ENCODE peak calls at places on chromosomes 1 and 21, in nine cellular contexts. D is AG04450, M is GM12864, C is uterus, R is fibroblast of lung, J is brain microvascular endothelial cell, H is OCI-LY7, I is AG10803, Z is GM23338. P is an unnamed sample.

GRCh38 chr1:43812579-43812978 is 105.2 kb downstream of the ST3GAL3 start:
- DNase-seq in M (no peak), Z (no peak), D (no peak), C (no peak), I (no peak), H (no peak), J (no peak), R (no peak), P (no peak)

GRCh38 chr1:78351551-78352216 is 139.1 kb upstream of the PTGFR start:
- DNase-seq in C (no peak), R (no peak), J (no peak), H (no peak), M (no peak), I (peak; percentile 15), Z (no peak), D (no peak), P (no peak)

GRCh38 chr1:23591460-23592208 is 32.3 kb upstream of the ID3 start:
- DNase-seq in M (no peak), J (no peak), Z (no peak), C (no peak), D (no peak), H (peak; percentile 90), I (no peak), R (no peak), P (no peak)

GRCh38 chr1:19390901-19391595 is 78.9 kb downstream of the SLC66A1 start:
- DNase-seq in I (peak; percentile 92), M (peak; percentile 51), Z (peak; percentile 55), H (peak; percentile 74), C (peak; percentile 69), D (peak; percentile 64), J (peak; percentile 70), R (peak; percentile 85), P (peak; percentile 78)

GRCh38 chr1:60989745-60990718 is 92.3 kb upstream of the NFIA start:
- DNase-seq in H (no peak), I (peak; percentile 89), J (peak; percentile 88), M (no peak), Z (no peak), D (peak; percentile 37), C (peak; percentile 52), R (peak; percentile 93), P (peak; percentile 86)

GRCh38 chr1:192973988-192974387 is 85.2 kb downstream of the UCHL5 start:
- DNase-seq in C (no peak), Z (no peak), M (no peak), D (no peak), R (no peak), I (no peak), H (no peak), J (no peak), P (no peak)

GRCh38 chr1:82318921-82319320 is 518.2 kb downstream of the ADGRL2 start:
- DNase-seq in H (no peak), C (no peak), I (no peak), R (peak; percentile 14), J (peak; percentile 70), M (no peak), Z (no peak), D (no peak), P (no peak)

GRCh38 chr1:228873714-228874113 is 138.4 kb downstream of the RHOU start:
- DNase-seq in R (no peak), D (no peak), C (no peak), H (no peak), Z (no peak), I (no peak), J (no peak), M (no peak), P (no peak)

GRCh38 chr1:85328713-85329376 is 52.4 kb upstream of the BCL10 start:
- DNase-seq in C (no peak), R (peak; percentile 100), D (peak; percentile 96), M (no peak), Z (peak; percentile 71), H (no peak), I (peak; percentile 99), J (peak; percentile 98), P (peak; percentile 94)

GRCh38 chr1:109791495-109792040 is 27.8 kb upstream of the EPS8L3 start:
- DNase-seq in D (no peak), H (no peak), I (no peak), R (no peak), M (no peak), J (no peak), Z (no peak), C (peak; percentile 11), P (no peak)

GRCh38 chr1:109789771-109790170 is 26.0 kb upstream of the EPS8L3 start:
- DNase-seq in I (no peak), J (no peak), C (peak; percentile 6), R (no peak), D (no peak), H (no peak), Z (no peak), M (no peak), P (no peak)

GRCh38 chr1:109790329-109790728 is 26.6 kb upstream of the EPS8L3 start:
- DNase-seq in M (no peak), H (no peak), D (no peak), R (no peak), Z (no peak), J (no peak), I (no peak), C (no peak), P (no peak)

GRCh38 chr1:109792056-109792831 is 28.5 kb upstream of the EPS8L3 start:
- DNase-seq in C (peak; percentile 71), I (peak; percentile 94), M (no peak), D (peak; percentile 88), R (peak; percentile 94), J (peak; percentile 92), Z (peak; percentile 73), H (no peak), P (peak; percentile 73)

GRCh38 chr1:109790735-109791494 is 27.2 kb upstream of the EPS8L3 start:
- DNase-seq in M (peak; percentile 16), D (no peak), C (peak; percentile 27), R (peak; percentile 67), J (no peak), Z (peak; percentile 61), H (peak; percentile 71), I (peak; percentile 47), P (no peak)
- TF ChIP-seq CTCF in M (peak; percentile 28), D (peak; percentile 37), C (no peak), R (peak; percentile 15), J (peak; percentile 64), Z (peak; percentile 61), H (peak; percentile 57), I (peak; percentile 34), P (peak; percentile 32)

GRCh38 chr1:27774654-27775053 is 1.6 kb downstream of the STX12 start:
- DNase-seq in D (no peak), R (no peak), C (no peak), M (no peak), H (no peak), I (no peak), J (no peak), Z (no peak), P (no peak)
- H3K4me3 ChIP-seq in D (peak overlapping the region; percentile 99), R (peak overlapping the region; percentile 76), C (peak overlapping the region; percentile 94), M (peak overlapping the region; percentile 82), H (no peak overlapping the region), I (peak overlapping the region; percentile 97), J (no peak overlapping the region), Z (no peak overlapping the region), P (no peak overlapping the region)

GRCh38 chr1:62285984-62286481 is 33.2 kb downstream of the KANK4 start:
- DNase-seq in Z (peak; percentile 65), M (no peak), C (no peak), D (no peak), H (no peak), J (no peak), I (no peak), R (no peak), P (no peak)

GRCh38 chr1:62288224-62288623 is 31.0 kb downstream of the KANK4 start:
- DNase-seq in C (no peak), M (no peak), I (no peak), D (no peak), R (peak; percentile 23), J (no peak), Z (no peak), H (no peak), P (no peak)

GRCh38 chr1:62285440-62285839 is 33.8 kb downstream of the KANK4 start:
- DNase-seq in I (no peak), D (no peak), J (no peak), M (no peak), Z (no peak), R (no peak), C (no peak), H (no peak), P (no peak)

GRCh38 chr1:62288669-62289068 is 30.6 kb downstream of the KANK4 start:
- DNase-seq in J (no peak), Z (no peak), C (no peak), H (no peak), R (no peak), D (no peak), M (no peak), I (no peak), P (no peak)

DNA sequence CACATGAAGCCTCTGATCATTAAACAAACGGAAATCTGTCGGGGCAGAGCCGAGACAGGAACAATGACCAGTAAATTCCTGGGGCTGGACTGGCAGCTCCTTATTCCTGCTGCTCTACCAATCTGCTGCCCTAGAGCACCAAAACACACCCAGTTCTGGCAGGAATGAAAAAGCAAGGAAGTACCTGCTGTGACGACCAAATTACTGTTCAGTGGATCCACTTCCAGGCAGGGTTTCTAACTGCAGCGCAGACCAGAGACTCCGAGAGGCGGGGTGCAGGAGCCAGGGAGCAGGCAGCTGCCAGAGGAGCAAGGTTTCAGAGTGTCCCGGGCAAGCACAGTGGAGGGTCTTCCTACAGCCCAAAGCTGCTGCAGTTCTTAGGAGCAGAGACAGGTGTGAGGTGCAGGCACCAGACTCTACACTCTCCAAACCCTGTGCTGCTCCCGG is 32.4 kb downstream of the KANK4 start:
- DNase-seq in C (no peak), D (no peak), H (no peak), M (no peak), R (peak; percentile 36), J (no peak), I (no peak), Z (peak; percentile 81), P (no peak)
- TF ChIP-seq CTCF in C (no peak), D (no peak), H (no peak), M (no peak), R (no peak), J (no peak), I (no peak), Z (no peak), P (no peak)

GRCh38 chr21:45875416-45875760 is 106.2 kb upstream of the COL6A1 start:
- DNase-seq in Z (no peak), D (no peak), I (no peak), R (no peak), M (no peak), H (no peak), J (no peak), C (no peak), P (no peak)
- H3K4me3 ChIP-seq in Z (no peak overlapping the region), D (no peak overlapping the region), I (no peak overlapping the region), R (no peak overlapping the region), M (no peak overlapping the region), H (no peak overlapping the region), J (no peak overlapping the region), C (no peak overlapping the region), P (no peak overlapping the region)

GRCh38 chr1:106749906-106750305 is 306.6 kb upstream of the PRMT6 start:
- DNase-seq in C (no peak), H (no peak), Z (no peak), J (no peak), D (no peak), M (no peak), R (no peak), I (no peak), P (no peak)
- TF ChIP-seq CTCF in C (no peak), H (no peak), Z (no peak), J (no peak), D (no peak), M (no peak), R (no peak), I (no peak), P (no peak)